ENCODE peak calls at places on chromosomes 5 and 9, in nine cellular contexts. O, K, U, R, A, B, V, T and X are unnamed samples.

GRCh38 chr9:82436480-82436879 is 447.9 kb downstream of the SPATA31D1 start:
- DNase-seq in O (no peak), K (no peak), U (no peak), R (no peak), A (no peak), B (no peak), V (no peak), T (no peak), X (no peak)

GRCh38 chr9:131087354-131087893 is 8.9 kb upstream of the AIF1L start:
- DNase-seq in O (peak; percentile 50), K (no peak), U (no peak), R (no peak), A (no peak), B (no peak), V (no peak), T (no peak), X (no peak)

GRCh38 chr9:88076286-88077070 is 61.8 kb downstream of the SPATA31C2 start:
- DNase-seq in O (peak; percentile 87), K (peak; percentile 35), U (peak; percentile 26), R (peak; percentile 90), A (peak; percentile 91), B (peak; percentile 96), V (peak; percentile 82), T (no peak), X (peak; percentile 89)

GRCh38 chr5:102801375-102801774 is 46.3 kb downstream of the PAM start:
- DNase-seq in O (no peak), K (no peak), U (no peak), R (no peak), A (no peak), B (no peak), V (no peak), T (peak; percentile 78), X (no peak)

GRCh38 chr5:154205441-154206117 is 15.0 kb downstream of the GALNT10 start:
- DNase-seq in O (no peak), K (no peak), U (no peak), R (no peak), A (no peak), B (no peak), V (no peak), T (no peak), X (no peak)

GRCh38 chr9:109409998-109410397 is 88.1 kb downstream of the PTPN3 start:
- DNase-seq in O (no peak), K (no peak), U (no peak), R (no peak), A (no peak), B (no peak), V (no peak), T (no peak), X (no peak)

GRCh38 chr5:64680289-64680688 is 10.0 kb upstream of the SHISAL2B start:
- DNase-seq in O (no peak), K (no peak), U (peak; percentile 4), R (no peak), A (peak; percentile 35), B (no peak), V (no peak), T (no peak), X (no peak)

GRCh38 chr5:111703662-111704061 is 53.3 kb downstream of the NREP start:
- DNase-seq in O (no peak), K (no peak), U (no peak), R (no peak), A (no peak), B (no peak), V (no peak), T (peak; percentile 75), X (no peak)

GRCh38 chr5:108753877-108754276 is 6.2 kb downstream of the FER start:
- DNase-seq in O (no peak), K (no peak), U (no peak), R (no peak), A (no peak), B (no peak), V (peak; percentile 18), T (no peak), X (no peak)

GRCh38 chr5:82164957-82165698 is 113.0 kb downstream of the RPS23 start:
- DNase-seq in O (no peak), K (no peak), U (no peak), R (no peak), A (peak; percentile 3), B (no peak), V (no peak), T (no peak), X (no peak)

GRCh38 chr5:134242146-134242545 is 16.3 kb upstream of the PPP2CA start:
- DNase-seq in O (no peak), K (no peak), U (no peak), R (no peak), A (no peak), B (no peak), V (peak; percentile 58), T (no peak), X (no peak)

GRCh38 chr5:110054240-110054639 is 364.5 kb downstream of the MAN2A1 start:
- DNase-seq in O (peak; percentile 1), K (peak; percentile 54), U (peak; percentile 9), R (no peak), A (peak; percentile 58), B (peak; percentile 28), V (peak; percentile 12), T (peak; percentile 8), X (no peak)

GRCh38 chr5:173187054-173187743 is 42.9 kb downstream of the BNIP1 start:
- DNase-seq in O (no peak), K (no peak), U (no peak), R (no peak), A (peak; percentile 45), B (no peak), V (no peak), T (peak; percentile 20), X (no peak)

GRCh38 chr5:160293386-160293785 is 19.0 kb downstream of the CCNJL start:
- DNase-seq in O (no peak), K (no peak), U (no peak), R (no peak), A (no peak), B (peak; percentile 20), V (no peak), T (no peak), X (no peak)

GRCh38 chr5:128537306-128537998 is 593 bp downstream of the FBN2 start:
- DNase-seq in O (no peak), K (peak; percentile 29), U (peak; percentile 30), R (peak; percentile 50), A (no peak), B (no peak), V (peak; percentile 9), T (no peak), X (peak; percentile 26)

GRCh38 chr5:153974131-153974812 is 64.4 kb downstream of the FAM114A2 start:
- DNase-seq in O (no peak), K (no peak), U (peak; percentile 72), R (no peak), A (peak; percentile 65), B (no peak), V (peak; percentile 78), T (peak; percentile 33), X (no peak)

GRCh38 chr9:6910032-6910431 is 152.3 kb downstream of the KDM4C start:
- DNase-seq in O (no peak), K (no peak), U (peak; percentile 45), R (no peak), A (no peak), B (no peak), V (peak; percentile 27), T (peak; percentile 7), X (no peak)

GRCh38 chr9:120857902-120858301 is 15.2 kb upstream of the PSMD5 start:
- DNase-seq in O (no peak), K (no peak), U (no peak), R (no peak), A (no peak), B (no peak), V (no peak), T (no peak), X (no peak)

GRCh38 chr9:4117835-4118610 is 181.8 kb downstream of the GLIS3 start:
- DNase-seq in O (no peak), K (no peak), U (no peak), R (peak; percentile 41), A (no peak), B (no peak), V (no peak), T (peak; percentile 13), X (peak; percentile 22)

GRCh38 chr5:177430146-177430951 is 3.9 kb downstream of the GRK6 start:
- DNase-seq in O (no peak), K (no peak), U (no peak), R (no peak), A (no peak), B (no peak), V (no peak), T (no peak), X (no peak)

GRCh38 chr5:135400866-135401265 is 1.8 kb upstream of the MACROH2A1 start:
- DNase-seq in O (no peak), K (no peak), U (no peak), R (no peak), A (no peak), B (no peak), V (no peak), T (no peak), X (no peak)

GRCh38 chr9:98867434-98868168 is 60.1 kb downstream of the GALNT12 start:
- DNase-seq in O (no peak), K (peak; percentile 84), U (peak; percentile 39), R (peak; percentile 53), A (no peak), B (peak; percentile 55), V (peak; percentile 90), T (peak; percentile 89), X (peak; percentile 54)

GRCh38 chr5:154857091-154857533 is 1.3 kb upstream of the CNOT8 start:
- DNase-seq in O (no peak), K (peak; percentile 89), U (no peak), R (no peak), A (no peak), B (peak; percentile 82), V (peak; percentile 71), T (no peak), X (no peak)

GRCh38 chr9:128358861-128359260 is 12.3 kb upstream of the URM1 start:
- DNase-seq in O (no peak), K (no peak), U (no peak), R (no peak), A (no peak), B (no peak), V (peak; percentile 27), T (no peak), X (no peak)

GRCh38 chr5:88792144-88792840 is 90.7 kb downstream of the MEF2C start:
- DNase-seq in O (no peak), K (no peak), U (no peak), R (no peak), A (no peak), B (no peak), V (peak; percentile 7), T (no peak), X (no peak)

GRCh38 chr9:20319641-20320337 is 302.5 kb downstream of the MLLT3 start:
- DNase-seq in O (peak; percentile 35), K (no peak), U (no peak), R (no peak), A (no peak), B (no peak), V (peak; percentile 18), T (no peak), X (no peak)

GRCh38 chr5:157855404-157855994 is 3.4 kb downstream of the CLINT1 start:
- DNase-seq in O (peak; percentile 7), K (peak; percentile 59), U (peak; percentile 76), R (no peak), A (peak; percentile 78), B (peak; percentile 60), V (peak; percentile 64), T (peak; percentile 29), X (peak; percentile 59)

GRCh38 chr5:65871182-65871581 is 55.2 kb upstream of the ERBIN start:
- DNase-seq in O (no peak), K (no peak), U (no peak), R (no peak), A (no peak), B (no peak), V (peak; percentile 47), T (no peak), X (no peak)

GRCh38 chr9:129436751-129437625 is 183.9 kb downstream of the C9orf50 start:
- DNase-seq in O (no peak), K (peak; percentile 58), U (peak; percentile 77), R (peak; percentile 74), A (no peak), B (peak; percentile 85), V (peak; percentile 65), T (no peak), X (no peak)

GRCh38 chr9:17520264-17521058 is 58.4 kb upstream of the SH3GL2 start:
- DNase-seq in O (no peak), K (no peak), U (no peak), R (no peak), A (no peak), B (no peak), V (no peak), T (no peak), X (no peak)

GRCh38 chr5:149837680-149838269 is 106.8 kb downstream of the PDE6A start:
- DNase-seq in O (peak; percentile 18), K (no peak), U (peak; percentile 84), R (no peak), A (peak; percentile 71), B (peak; percentile 49), V (peak; percentile 85), T (peak; percentile 6), X (no peak)